ENCODE peak calls at places on chromosomes 4 and X, in ten cellular contexts. B is endothelial cell of umbilical vein; Y is CD4-positive, alpha-beta memory T cell; T is iPS DF 6.9; D is CD8-positive, alpha-beta memory T cell; G is effector memory CD4-positive, alpha-beta T cell; K is suprapubic skin; P is A549; F is lung; R is aorta. Z is an unnamed sample.

GRCh38 chrX:130108647-130109428 is 1.5 kb downstream of the ELF4 start:
- DNase-seq in Y (no peak), T (no peak), B (no peak), D (no peak), F (no peak), R (peak; percentile 80), K (no peak), G (no peak), P (peak; percentile 74), Z (no peak)

GRCh38 chr4:81502561-81502960 is 30.9 kb upstream of the RASGEF1B start:
- DNase-seq in P (no peak), R (no peak), K (no peak), T (no peak), F (no peak), D (no peak), Y (no peak), B (no peak), G (no peak), Z (no peak)

GRCh38 chr4:88803600-88804096 is 106.0 kb upstream of the NAP1L5 start:
- DNase-seq in B (peak; percentile 34), T (no peak), F (peak; percentile 62), Y (no peak), D (no peak), G (no peak), R (no peak), K (no peak), P (peak; percentile 28), Z (no peak)

GRCh38 chrX:15877380-15877779 is 22.8 kb upstream of the AP1S2 start:
- DNase-seq in B (no peak), F (no peak), Y (no peak), G (no peak), D (no peak), T (no peak), K (no peak), R (no peak), P (no peak), Z (no peak)

GRCh38 chr4:71377561-71377960 is 38.7 kb downstream of the SLC4A4 start:
- DNase-seq in B (peak; percentile 13), Y (no peak), R (no peak), T (no peak), D (no peak), K (no peak), G (no peak), F (no peak), P (peak; percentile 42), Z (no peak)

GRCh38 chr4:113750315-113750714 is 11.2 kb downstream of the CAMK2D start:
- DNase-seq in K (no peak), R (no peak), T (no peak), P (no peak), B (no peak), Y (no peak), G (no peak), F (no peak), D (no peak), Z (no peak)

GRCh38 chr4:33395731-33396485 is 2675.7 kb downstream of the PCDH7 start:
- DNase-seq in K (no peak), Y (no peak), P (no peak), T (no peak), R (no peak), G (no peak), D (no peak), B (no peak), F (no peak), Z (no peak)

GRCh38 chrX:132957211-132958085 is 981 bp downstream of the HS6ST2 start:
- DNase-seq in B (peak; percentile 6), T (no peak), G (no peak), Y (no peak), K (no peak), D (no peak), R (peak; percentile 74), F (no peak), P (peak; percentile 6), Z (no peak)

GRCh38 chrX:1453390-1453783 is 678 bp upstream of the ASMTL start:
- DNase-seq in R (peak; percentile 90), D (peak; percentile 71), P (no peak), T (no peak), B (no peak), Y (peak; percentile 88), G (peak; percentile 81), F (peak; percentile 78), K (peak; percentile 92), Z (no peak)

GRCh38 chrX:43853225-43853828 is 28.9 kb downstream of the MAOB start:
- DNase-seq in F (no peak), Y (no peak), R (no peak), B (no peak), K (no peak), P (no peak), G (no peak), T (no peak), D (no peak), Z (no peak)

GRCh38 chr4:184282895-184283654 is 65.4 kb upstream of the ENPP6 start:
- DNase-seq in B (no peak), K (no peak), G (no peak), D (no peak), R (no peak), Y (no peak), P (no peak), F (no peak), T (no peak), Z (no peak)

GRCh38 chrX:149908727-149909126 is 20.6 kb upstream of the HSFX4 start:
- DNase-seq in R (no peak), Y (no peak), P (no peak), K (no peak), D (no peak), B (no peak), T (no peak), F (no peak), G (no peak), Z (no peak)

GRCh38 chr4:127141857-127142256 is 490.9 kb upstream of the INTU start:
- DNase-seq in R (no peak), B (no peak), F (no peak), P (no peak), K (no peak), Y (no peak), D (no peak), T (no peak), G (no peak), Z (no peak)

GRCh38 chr4:183337833-183338232 is 15.6 kb upstream of the CLDN24 start:
- DNase-seq in F (no peak), K (peak; percentile 53), Y (no peak), B (no peak), T (no peak), D (no peak), P (no peak), G (no peak), R (no peak), Z (no peak)

GRCh38 chr4:43331226-43332078 is 438.9 kb downstream of the GRXCR1 start:
- DNase-seq in R (no peak), P (no peak), G (no peak), D (no peak), T (no peak), Y (no peak), B (no peak), F (no peak), K (no peak), Z (no peak)

GRCh38 chr4:125744891-125745364 is 430.2 kb downstream of the FAT4 start:
- DNase-seq in B (no peak), F (no peak), D (no peak), Y (no peak), P (no peak), K (no peak), R (peak; percentile 71), T (no peak), G (no peak), Z (no peak)

GRCh38 chr4:139115226-139115625 is 61.8 kb downstream of the ELF2 start:
- DNase-seq in T (no peak), G (no peak), K (no peak), R (no peak), D (no peak), Y (no peak), F (no peak), B (no peak), P (no peak), Z (no peak)

GRCh38 chrX:107102980-107103379 is 15.6 kb downstream of the RBM41 start:
- DNase-seq in F (no peak), P (peak; percentile 13), B (no peak), K (no peak), D (no peak), T (no peak), R (no peak), Y (no peak), G (no peak), Z (no peak)

GRCh38 chr4:15893967-15894366 is 44.6 kb downstream of the FGFBP1 start:
- DNase-seq in D (no peak), T (no peak), Y (no peak), P (peak; percentile 95), K (no peak), R (no peak), F (peak; percentile 34), B (no peak), G (no peak), Z (no peak)

DNA sequence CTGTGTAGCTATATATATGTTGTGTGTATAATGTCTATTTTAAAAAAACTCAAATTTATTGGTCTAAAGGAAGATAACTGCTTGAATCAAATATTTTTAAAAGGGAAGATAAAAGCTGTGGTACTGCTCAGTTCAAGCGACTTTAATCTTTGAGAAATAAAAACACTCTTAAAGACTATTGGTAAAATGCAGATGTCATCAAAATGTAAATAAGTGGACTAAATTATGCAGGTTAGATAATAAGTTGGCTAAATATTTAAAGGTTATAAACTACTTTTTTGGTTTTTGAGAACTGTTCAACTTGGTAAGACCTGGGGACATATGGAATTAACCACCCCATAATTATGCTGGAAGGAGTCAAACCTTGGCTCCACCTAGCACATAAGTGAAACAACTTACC is 144.7 kb upstream of the ITM2A start:
- DNase-seq in P (no peak), F (no peak), B (no peak), Y (no peak), K (no peak), R (no peak), T (no peak), D (no peak), G (no peak), Z (no peak)
- H3K4me3 ChIP-seq in P (no peak overlapping the region), F (no peak overlapping the region), B (no peak overlapping the region), Y (no peak overlapping the region), K (no peak overlapping the region), R (no peak overlapping the region), T (no peak overlapping the region), D (no peak overlapping the region), G (no peak overlapping the region), Z (no peak overlapping the region)

GRCh38 chrX:40083120-40083978 is 14.4 kb downstream of the BCOR start:
- DNase-seq in G (no peak), B (no peak), P (no peak), Y (no peak), K (no peak), T (no peak), D (no peak), F (no peak), R (peak; percentile 81), Z (no peak)
- H3K4me1 ChIP-seq in G (peaks cover 9% of the 10 kb centered on the region), B (peaks cover 9% of the 10 kb centered on the region), P (peaks cover 31% of the 10 kb centered on the region), Y (peaks cover 63% of the 10 kb centered on the region), K (peaks cover 56% of the 10 kb centered on the region), T (peaks cover 26% of the 10 kb centered on the region), D (peaks cover 36% of the 10 kb centered on the region), F (peaks cover 7% of the 10 kb centered on the region), R (no peaks in the 10 kb centered on the region), Z (peaks cover 32% of the 10 kb centered on the region)

GRCh38 chr4:123343400-123344060 is 53.1 kb upstream of the SPRY1 start:
- DNase-seq in B (peak; percentile 97), K (no peak), R (no peak), T (no peak), D (no peak), F (no peak), Y (no peak), G (no peak), P (no peak), Z (no peak)
- H3K4me3 ChIP-seq in B (no peak overlapping the region), K (no peak overlapping the region), R (no peak overlapping the region), T (no peak overlapping the region), D (no peak overlapping the region), F (no peak overlapping the region), Y (no peak overlapping the region), G (no peak overlapping the region), P (no peak overlapping the region), Z (no peak overlapping the region)

GRCh38 chr4:10022346-10023049 is 1.2 kb upstream of the SLC2A9 start:
- DNase-seq in B (no peak), D (no peak), P (no peak), T (no peak), K (peak; percentile 58), F (no peak), Y (no peak), R (no peak), G (no peak), Z (no peak)
- H3K4me1 ChIP-seq in B (peaks cover 6% of the 10 kb centered on the region), D (peaks cover 15% of the 10 kb centered on the region), P (peaks cover 5% of the 10 kb centered on the region), T (peaks cover 4% of the 10 kb centered on the region), K (peaks cover 59% of the 10 kb centered on the region), F (peaks cover 3% of the 10 kb centered on the region), Y (peaks cover 14% of the 10 kb centered on the region), R (no peaks in the 10 kb centered on the region), G (peaks cover 6% of the 10 kb centered on the region), Z (peaks cover 10% of the 10 kb centered on the region)